ENCODE peak calls at places on chromosomes 5 and 9, in four cellular contexts. K is H1, U is IMR-90, J is H9. B is an unnamed sample.

GRCh38 chr5:69217154-69217731 is 17.4 kb upstream of the CDK7 start:
- DNase-seq in K (no peak), U (no peak), J (no peak), B (no peak)

GRCh38 chr9:106203832-106204516 is 509.6 kb downstream of the TMEM38B start:
- DNase-seq in K (no peak), J (peak), U (no peak), B (peak)

GRCh38 chr9:132669329-132669635 is 501 bp downstream of the DDX31 start:
- DNase-seq in U (no peak), J (no peak), K (no peak), B (no peak)

GRCh38 chr5:104702212-104702611 is 1139.6 kb upstream of the NUDT12 start:
- DNase-seq in J (no peak), U (no peak), K (no peak), B (no peak)

GRCh38 chr9:8845376-8845775 is 1045.8 kb upstream of the DMAC1 start:
- DNase-seq in K (no peak), U (no peak), J (no peak), B (no peak)

GRCh38 chr5:78649816-78650561 is 1.4 kb upstream of the LHFPL2 start:
- DNase-seq in K (peak), J (peak), U (peak), B (peak)

GRCh38 chr5:87347272-87347671 is 65.5 kb downstream of the CCNH start:
- DNase-seq in U (peak), K (no peak), J (no peak), B (no peak)

GRCh38 chr5:33761139-33761538 is 130.7 kb downstream of the ADAMTS12 start:
- DNase-seq in J (peak), U (peak), K (no peak), B (peak)

GRCh38 chr5:179623906-179624741 is 653 bp upstream of the HNRNPH1 start:
- DNase-seq in J (no peak), U (peak), K (no peak), B (no peak)

GRCh38 chr9:126117158-126117425 is 209.5 kb upstream of the MVB12B start:
- DNase-seq in K (no peak), U (no peak), J (peak), B (no peak)

GRCh38 chr5:31963961-31964360 is 210.2 kb downstream of the GOLPH3 start:
- DNase-seq in J (no peak), K (no peak), U (no peak), B (no peak)

GRCh38 chr5:177093803-177094202 is 7.1 kb downstream of the FGFR4 start:
- DNase-seq in J (no peak), K (no peak), U (no peak), B (no peak)

GRCh38 chr5:177093082-177093712 is 6.5 kb downstream of the FGFR4 start:
- DNase-seq in K (no peak), U (no peak), J (no peak), B (no peak)

GRCh38 chr5:177096162-177097015 is 9.7 kb downstream of the FGFR4 start:
- DNase-seq in J (no peak), U (no peak), K (no peak), B (no peak)

GRCh38 chr5:177094224-177095087 is 7.7 kb downstream of the FGFR4 start:
- DNase-seq in U (peak), K (no peak), J (no peak), B (no peak)

DNA sequence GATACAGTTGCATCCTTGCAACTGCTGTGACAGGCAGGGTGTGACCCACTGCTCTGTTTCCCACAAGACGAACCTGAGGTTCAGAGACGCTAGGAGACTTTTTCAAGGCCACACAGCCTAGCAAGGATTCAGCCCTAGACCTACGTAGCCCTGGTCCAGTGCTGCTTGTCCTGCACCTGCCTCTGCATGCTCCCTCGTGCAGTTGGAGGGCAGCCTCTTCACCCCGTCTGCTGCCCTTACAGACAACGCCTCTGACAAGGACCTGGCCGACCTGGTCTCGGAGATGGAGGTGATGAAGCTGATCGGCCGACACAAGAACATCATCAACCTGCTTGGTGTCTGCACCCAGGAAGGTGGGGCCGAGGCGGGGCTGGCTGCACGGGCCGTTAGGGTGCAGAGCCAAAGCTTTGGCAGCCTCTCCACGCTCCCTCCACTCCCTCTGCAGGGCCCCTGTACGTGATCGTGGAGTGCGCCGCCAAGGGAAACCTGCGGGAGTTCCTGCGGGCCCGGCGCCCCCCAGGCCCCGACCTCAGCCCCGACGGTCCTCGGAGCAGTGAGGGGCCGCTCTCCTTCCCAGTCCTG is 8.5 kb downstream of the FGFR4 start:
- DNase-seq in U (no peak), K (no peak), J (no peak), B (no peak)
- H2AK5ac ChIP-seq in U (peak), K (no peak), J (no peak), B (no peak)

GRCh38 chr9:2461886-2462285 is 159.7 kb upstream of the VLDLR start:
- DNase-seq in U (no peak), J (no peak), K (no peak), B (no peak)
- H4K5ac ChIP-seq in U (no peak), J (no peak), K (no peak), B (no peak)

GRCh38 chr9:127960410-127961165 is 20.2 kb downstream of the EEIG1 start:
- DNase-seq in U (no peak), J (no peak), K (no peak), B (no peak)
- H2AK5ac ChIP-seq in U (peak), J (no peak), K (no peak), B (no peak)

GRCh38 chr9:124024107-124024506 is 12.5 kb downstream of the LHX2 start:
- DNase-seq in K (no peak), U (no peak), J (no peak), B (no peak)

GRCh38 chr9:124021385-124021769 is 9.8 kb downstream of the LHX2 start:
- DNase-seq in K (no peak), J (no peak), U (no peak), B (no peak)

GRCh38 chr9:124019771-124020519 is 8.4 kb downstream of the LHX2 start:
- DNase-seq in K (peak), J (no peak), U (no peak), B (no peak)

GRCh38 chr9:124020520-124021384 is 9.2 kb downstream of the LHX2 start:
- DNase-seq in K (peak), U (no peak), J (peak), B (no peak)

GRCh38 chr9:124022201-124023121 is 10.9 kb downstream of the LHX2 start:
- DNase-seq in K (peak), U (no peak), J (peak), B (peak)
- H4K5ac ChIP-seq in K (no peak), U (no peak), J (no peak), B (no peak)

DNA sequence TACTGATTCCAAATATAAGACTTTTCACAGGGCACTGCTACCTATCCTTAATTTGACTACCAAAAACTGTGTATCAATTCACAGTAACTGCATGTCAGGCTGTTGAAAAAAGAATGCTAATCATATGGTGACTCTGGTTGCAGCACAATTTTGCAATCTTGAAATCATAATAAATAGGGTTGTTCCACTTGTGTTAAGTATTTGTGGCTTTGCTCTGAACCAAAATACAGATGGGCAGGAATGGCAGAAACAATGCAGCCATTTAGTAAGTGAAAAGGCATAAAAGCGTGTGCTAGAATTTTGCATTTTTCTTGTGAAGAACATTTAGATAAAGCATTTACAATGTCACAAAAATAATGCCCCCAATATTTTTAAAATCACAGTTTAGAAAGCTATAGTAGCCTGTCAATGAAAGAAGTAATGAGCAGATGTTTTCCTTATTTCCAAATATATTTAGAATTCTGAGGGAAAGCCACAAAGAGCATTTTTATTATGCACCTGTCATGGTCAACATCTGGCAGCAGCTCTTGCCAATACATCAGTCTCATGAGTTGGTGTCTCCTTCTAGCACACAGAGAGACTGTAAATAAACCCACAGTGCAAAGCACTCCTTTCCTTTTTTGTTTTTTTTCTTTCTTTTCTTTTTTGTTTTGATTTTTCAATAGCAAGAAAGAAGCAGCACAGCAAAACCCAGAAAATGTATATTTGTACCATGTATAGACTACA is 54.8 kb upstream of the PAM start:
- DNase-seq in K (no peak), J (no peak), U (no peak), B (no peak)
- H2AK5ac ChIP-seq in K (no peak), J (no peak), U (no peak), B (no peak)